ENCODE peak calls at places on chromosomes 3 and 15, in four cellular contexts. One of them, this sample, is unnamed.

GRCh38 chr15:63983071-63983711 is 63.1 kb downstream of the DAPK2 start:
- DNase-seq in left ventricle myocardium inferior: no peak
- DNase-seq in MM.1S: no peak
- DNase-seq in upper lobe of left lung: no peak
- DNase-seq in this sample: no peak

GRCh38 chr15:56249080-56249479 is 5.4 kb upstream of the RFX7 start:
- DNase-seq in upper lobe of left lung: peak; percentile 33
- DNase-seq in MM.1S: peak; percentile 57
- DNase-seq in left ventricle myocardium inferior: no peak
- DNase-seq in this sample: no peak

GRCh38 chr3:181952221-181952620 is 240.5 kb downstream of the SOX2 start:
- DNase-seq in upper lobe of left lung: no peak
- DNase-seq in left ventricle myocardium inferior: no peak
- DNase-seq in MM.1S: no peak
- DNase-seq in this sample: no peak

GRCh38 chr3:137121704-137122314 is 164.0 kb downstream of the IL20RB start:
- DNase-seq in MM.1S: peak; percentile 78
- DNase-seq in left ventricle myocardium inferior: no peak
- DNase-seq in upper lobe of left lung: no peak
- DNase-seq in this sample: no peak

GRCh38 chr3:42732829-42733459 is 30.3 kb upstream of the HHATL start:
- DNase-seq in MM.1S: no peak
- DNase-seq in upper lobe of left lung: no peak
- DNase-seq in left ventricle myocardium inferior: no peak
- DNase-seq in this sample: peak; percentile 65

GRCh38 chr3:60775956-60776355 is 475.3 kb downstream of the FHIT start:
- DNase-seq in MM.1S: no peak
- DNase-seq in left ventricle myocardium inferior: no peak
- DNase-seq in upper lobe of left lung: no peak
- DNase-seq in this sample: no peak

GRCh38 chr3:133940536-133940935 is 44.9 kb upstream of the RAB6B start:
- DNase-seq in MM.1S: no peak
- DNase-seq in upper lobe of left lung: no peak
- DNase-seq in left ventricle myocardium inferior: no peak
- DNase-seq in this sample: peak; percentile 66

GRCh38 chr3:182793663-182794454 is 555 bp downstream of the ATP11B start:
- DNase-seq in upper lobe of left lung: peak; percentile 47
- DNase-seq in left ventricle myocardium inferior: peak; percentile 31
- DNase-seq in MM.1S: peak; percentile 70
- DNase-seq in this sample: peak; percentile 70

GRCh38 chr3:72032435-72033118 is 247.6 kb upstream of the PROK2 start:
- DNase-seq in upper lobe of left lung: no peak
- DNase-seq in left ventricle myocardium inferior: no peak
- DNase-seq in MM.1S: no peak
- DNase-seq in this sample: no peak

GRCh38 chr15:69755571-69756310 is 303.1 kb downstream of the RPLP1 start:
- DNase-seq in upper lobe of left lung: peak; percentile 53
- DNase-seq in left ventricle myocardium inferior: peak; percentile 23
- DNase-seq in MM.1S: peak; percentile 91
- DNase-seq in this sample: no peak

GRCh38 chr15:84625125-84625524 is 24.3 kb downstream of the ZSCAN2 start:
- DNase-seq in left ventricle myocardium inferior: no peak
- DNase-seq in upper lobe of left lung: no peak
- DNase-seq in MM.1S: no peak
- DNase-seq in this sample: no peak

GRCh38 chr15:80674245-80674614 is 20.9 kb upstream of the ABHD17C start:
- DNase-seq in upper lobe of left lung: no peak
- DNase-seq in MM.1S: peak; percentile 35
- DNase-seq in left ventricle myocardium inferior: no peak
- DNase-seq in this sample: no peak

GRCh38 chr15:62472616-62473299 is 307.7 kb upstream of the C2CD4B start:
- DNase-seq in MM.1S: no peak
- DNase-seq in upper lobe of left lung: no peak
- DNase-seq in left ventricle myocardium inferior: peak; percentile 40
- DNase-seq in this sample: no peak

GRCh38 chr3:45480218-45480617 is 91.8 kb downstream of the LARS2 start:
- DNase-seq in MM.1S: no peak
- DNase-seq in upper lobe of left lung: no peak
- DNase-seq in left ventricle myocardium inferior: no peak
- DNase-seq in this sample: no peak

GRCh38 chr3:161350916-161351315 is 20.4 kb downstream of the SPTSSB start:
- DNase-seq in left ventricle myocardium inferior: no peak
- DNase-seq in upper lobe of left lung: no peak
- DNase-seq in MM.1S: no peak
- DNase-seq in this sample: no peak

GRCh38 chr3:194573680-194574437 is 59.4 kb downstream of the TMEM44 start:
- DNase-seq in upper lobe of left lung: peak; percentile 54
- DNase-seq in left ventricle myocardium inferior: no peak
- DNase-seq in MM.1S: peak; percentile 37
- DNase-seq in this sample: no peak

GRCh38 chr3:55453871-55454496 is 33.1 kb downstream of the WNT5A start:
- DNase-seq in left ventricle myocardium inferior: no peak
- DNase-seq in MM.1S: peak; percentile 44
- DNase-seq in upper lobe of left lung: no peak
- DNase-seq in this sample: no peak

GRCh38 chr15:59290311-59291213 is 82.1 kb downstream of the MYO1E start:
- DNase-seq in upper lobe of left lung: no peak
- DNase-seq in MM.1S: no peak
- DNase-seq in left ventricle myocardium inferior: no peak
- DNase-seq in this sample: no peak

GRCh38 chr3:160812304-160812703 is 56.3 kb downstream of the PPM1L start:
- DNase-seq in upper lobe of left lung: no peak
- DNase-seq in left ventricle myocardium inferior: no peak
- DNase-seq in MM.1S: no peak
- DNase-seq in this sample: no peak

GRCh38 chr15:90203922-90204321 is 2.8 kb downstream of the SEMA4B start:
- DNase-seq in MM.1S: no peak
- DNase-seq in upper lobe of left lung: no peak
- DNase-seq in left ventricle myocardium inferior: no peak
- DNase-seq in this sample: no peak

GRCh38 chr3:173568623-173569022 is 171.1 kb downstream of the NLGN1 start:
- DNase-seq in MM.1S: no peak
- DNase-seq in left ventricle myocardium inferior: no peak
- DNase-seq in upper lobe of left lung: no peak
- DNase-seq in this sample: no peak

GRCh38 chr3:108088697-108089096 is 2.1 kb downstream of the CD47 start:
- DNase-seq in MM.1S: peak; percentile 75
- DNase-seq in left ventricle myocardium inferior: no peak
- DNase-seq in upper lobe of left lung: no peak
- DNase-seq in this sample: no peak

GRCh38 chr15:98503970-98504369 is 144.4 kb upstream of the IGF1R start:
- DNase-seq in left ventricle myocardium inferior: no peak
- DNase-seq in MM.1S: no peak
- DNase-seq in upper lobe of left lung: no peak
- DNase-seq in this sample: peak; percentile 81

GRCh38 chr3:185717627-185718330 is 107.1 kb downstream of the IGF2BP2 start:
- DNase-seq in MM.1S: no peak
- DNase-seq in upper lobe of left lung: no peak
- DNase-seq in left ventricle myocardium inferior: no peak
- DNase-seq in this sample: no peak

GRCh38 chr15:60370804-60371700 is 26.7 kb downstream of the ANXA2 start:
- DNase-seq in upper lobe of left lung: peak; percentile 51
- DNase-seq in MM.1S: no peak
- DNase-seq in left ventricle myocardium inferior: peak; percentile 48
- DNase-seq in this sample: peak; percentile 88
- H3K4me3 ChIP-seq in upper lobe of left lung: no peak overlapping the region
- H3K4me3 ChIP-seq in MM.1S: no peak overlapping the region
- H3K4me3 ChIP-seq in left ventricle myocardium inferior: peak overlapping the region; percentile 13
- H3K4me3 ChIP-seq in this sample: no peak overlapping the region

GRCh38 chr3:197372076-197372661 is 73.8 kb upstream of the DLG1 start:
- DNase-seq in left ventricle myocardium inferior: no peak
- DNase-seq in MM.1S: no peak
- DNase-seq in upper lobe of left lung: peak; percentile 52
- DNase-seq in this sample: peak; percentile 53
- H3K4me3 ChIP-seq in left ventricle myocardium inferior: no peak overlapping the region
- H3K4me3 ChIP-seq in MM.1S: no peak overlapping the region
- H3K4me3 ChIP-seq in upper lobe of left lung: no peak overlapping the region
- H3K4me3 ChIP-seq in this sample: no peak overlapping the region

GRCh38 chr3:99637381-99638111 is 848 bp upstream of the COL8A1 start:
- DNase-seq in left ventricle myocardium inferior: peak; percentile 19
- DNase-seq in MM.1S: no peak
- DNase-seq in upper lobe of left lung: peak; percentile 27
- DNase-seq in this sample: no peak

GRCh38 chr3:99635348-99635747 is 3.0 kb upstream of the COL8A1 start:
- DNase-seq in MM.1S: no peak
- DNase-seq in upper lobe of left lung: no peak
- DNase-seq in left ventricle myocardium inferior: no peak
- DNase-seq in this sample: no peak

GRCh38 chr3:99634881-99635280 is 3.5 kb upstream of the COL8A1 start:
- DNase-seq in MM.1S: no peak
- DNase-seq in left ventricle myocardium inferior: no peak
- DNase-seq in upper lobe of left lung: no peak
- DNase-seq in this sample: no peak

GRCh38 chr3:99638244-99638948 is at the start of gene COL8A1:
- DNase-seq in upper lobe of left lung: peak; percentile 82
- DNase-seq in left ventricle myocardium inferior: peak; percentile 67
- DNase-seq in MM.1S: no peak
- DNase-seq in this sample: peak; percentile 83

DNA sequence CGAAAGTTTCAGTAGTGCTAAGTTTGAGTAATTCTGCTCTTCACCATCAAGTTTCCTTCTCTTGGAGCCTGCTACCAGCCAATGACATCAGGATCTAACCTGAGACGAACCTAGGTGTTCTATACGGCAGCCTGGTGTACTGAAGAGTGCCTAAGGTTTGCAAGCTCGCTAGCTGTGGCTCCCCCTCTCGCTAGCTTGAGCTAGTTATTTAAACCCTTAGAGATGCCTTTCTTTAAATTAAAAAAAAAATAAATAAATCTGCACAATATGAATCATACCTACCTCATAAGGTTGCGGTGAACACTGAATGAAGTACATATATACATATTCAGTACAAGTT is 1.4 kb upstream of the COL8A1 start:
- DNase-seq in MM.1S: no peak
- DNase-seq in left ventricle myocardium inferior: no peak
- DNase-seq in upper lobe of left lung: peak; percentile 33
- DNase-seq in this sample: no peak
- H3K4me3 ChIP-seq in MM.1S: no peak overlapping the region
- H3K4me3 ChIP-seq in left ventricle myocardium inferior: peak overlapping the region; percentile 70
- H3K4me3 ChIP-seq in upper lobe of left lung: no peak overlapping the region
- H3K4me3 ChIP-seq in this sample: peak overlapping the region; percentile 59

GRCh38 chr3:188581791-188582190 is 427.8 kb downstream of the LPP start:
- DNase-seq in upper lobe of left lung: no peak
- DNase-seq in left ventricle myocardium inferior: no peak
- DNase-seq in MM.1S: no peak
- DNase-seq in this sample: no peak
- H3K4me3 ChIP-seq in upper lobe of left lung: no peak overlapping the region
- H3K4me3 ChIP-seq in left ventricle myocardium inferior: no peak overlapping the region
- H3K4me3 ChIP-seq in MM.1S: no peak overlapping the region
- H3K4me3 ChIP-seq in this sample: no peak overlapping the region

GRCh38 chr15:93028632-93029612 is 60.1 kb downstream of the RGMA start:
- DNase-seq in left ventricle myocardium inferior: peak; percentile 84
- DNase-seq in MM.1S: no peak
- DNase-seq in upper lobe of left lung: peak; percentile 89
- DNase-seq in this sample: peak; percentile 94
- H3K4me3 ChIP-seq in left ventricle myocardium inferior: peak overlapping the region; percentile 35
- H3K4me3 ChIP-seq in MM.1S: no peak overlapping the region
- H3K4me3 ChIP-seq in upper lobe of left lung: no peak overlapping the region
- H3K4me3 ChIP-seq in this sample: no peak overlapping the region

DNA sequence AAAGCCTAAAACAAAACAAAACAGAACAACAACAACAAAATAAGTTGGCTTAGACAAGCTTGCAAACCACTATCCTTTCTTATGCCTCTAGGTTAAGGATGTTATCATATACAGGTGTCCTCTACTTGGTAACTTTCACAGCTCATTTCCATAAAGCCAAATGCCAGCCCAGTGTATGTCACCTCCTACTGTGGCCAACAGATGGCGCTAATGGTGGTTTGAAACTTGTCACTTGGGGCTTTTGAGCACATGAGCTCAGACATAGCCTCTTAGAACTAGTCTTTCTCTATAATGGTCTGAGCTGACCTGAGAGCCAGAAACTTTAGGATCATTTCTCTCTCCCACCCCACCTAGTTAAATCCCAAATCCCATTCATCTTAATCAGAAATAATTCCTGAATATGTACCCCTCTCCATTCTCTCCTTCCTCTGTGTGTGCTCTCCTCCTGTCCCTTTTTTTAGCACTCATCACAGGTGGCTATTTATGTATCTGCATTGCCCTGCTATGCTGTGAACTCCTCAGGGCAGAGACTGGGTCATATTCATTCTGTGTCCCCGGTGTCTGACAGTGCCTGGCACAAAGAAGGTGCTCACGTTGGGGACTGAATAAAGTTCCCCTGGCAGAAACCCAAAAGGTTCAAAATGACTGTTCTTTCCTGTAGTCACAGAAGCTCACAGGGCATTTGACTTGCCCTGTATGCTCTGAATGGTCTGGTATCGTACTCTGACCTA is 319.2 kb upstream of the AZI2 start:
- DNase-seq in left ventricle myocardium inferior: peak; percentile 39
- DNase-seq in MM.1S: peak; percentile 80
- DNase-seq in upper lobe of left lung: peak; percentile 73
- DNase-seq in this sample: no peak
- H3K4me3 ChIP-seq in left ventricle myocardium inferior: no peak overlapping the region
- H3K4me3 ChIP-seq in MM.1S: no peak overlapping the region
- H3K4me3 ChIP-seq in upper lobe of left lung: no peak overlapping the region
- H3K4me3 ChIP-seq in this sample: no peak overlapping the region

GRCh38 chr3:43998841-43999805 is 242.6 kb upstream of the TOPAZ1 start:
- DNase-seq in left ventricle myocardium inferior: no peak
- DNase-seq in MM.1S: peak; percentile 83
- DNase-seq in upper lobe of left lung: no peak
- DNase-seq in this sample: no peak
- H3K4me3 ChIP-seq in left ventricle myocardium inferior: peak overlapping the region; percentile 67
- H3K4me3 ChIP-seq in MM.1S: peak overlapping the region; percentile 89
- H3K4me3 ChIP-seq in upper lobe of left lung: no peak overlapping the region
- H3K4me3 ChIP-seq in this sample: peak overlapping the region; percentile 61

GRCh38 chr3:49805367-49805782 is 2.3 kb downstream of the INKA1 start:
- DNase-seq in left ventricle myocardium inferior: peak; percentile 88
- DNase-seq in upper lobe of left lung: peak; percentile 42
- DNase-seq in MM.1S: no peak
- DNase-seq in this sample: peak; percentile 91
- H3K4me3 ChIP-seq in left ventricle myocardium inferior: peak overlapping the region; percentile 91
- H3K4me3 ChIP-seq in upper lobe of left lung: no peak overlapping the region
- H3K4me3 ChIP-seq in MM.1S: no peak overlapping the region
- H3K4me3 ChIP-seq in this sample: peak overlapping the region; percentile 92

DNA sequence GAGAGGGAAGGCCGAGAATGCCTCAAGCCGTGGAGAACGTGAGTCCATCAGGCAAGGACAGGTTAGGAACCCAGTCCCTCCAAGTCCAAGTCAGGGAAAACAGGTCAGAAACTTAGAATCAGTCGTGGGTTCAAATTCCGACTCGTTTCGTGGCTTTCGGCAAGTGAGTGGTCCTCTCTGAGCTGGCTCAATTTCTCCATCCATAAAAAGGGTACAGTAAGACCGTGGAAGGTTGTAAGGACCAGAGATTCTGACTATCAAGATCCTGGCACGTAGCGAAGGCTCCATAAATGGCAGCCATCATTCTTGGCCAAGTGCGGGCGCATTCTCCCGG is 604 bp upstream of the MED12L start:
- DNase-seq in left ventricle myocardium inferior: no peak
- DNase-seq in upper lobe of left lung: no peak
- DNase-seq in MM.1S: no peak
- DNase-seq in this sample: no peak
- H3K4me3 ChIP-seq in left ventricle myocardium inferior: peak overlapping the region; percentile 80
- H3K4me3 ChIP-seq in upper lobe of left lung: no peak overlapping the region
- H3K4me3 ChIP-seq in MM.1S: peak overlapping the region; percentile 69
- H3K4me3 ChIP-seq in this sample: peak overlapping the region; percentile 62

This sample was measured in suprapubic skin.